ENCODE peak calls at places on chromosome 3, in ten cellular contexts. J is NCI-H1436; U is IMR-90; S is T-helper 22 cell; V is NCI-H2107; K is activated CD8-positive, alpha-beta memory T cell treated with anti-CD3 and anti-CD28 coated beads for 24 hours; E is substantia nigra; N is retina; D is CD8-positive, alpha-beta T cell; P is LoVo. L is an unnamed sample.

GRCh38 chr3:126516152-126516935 is 1.2 kb downstream of the UROC1 start:
- DNase-seq in J (no peak), U (no peak), S (no peak), V (no peak), K (no peak), E (no peak), N (no peak), D (no peak), P (no peak), L (no peak)

GRCh38 chr3:29406433-29406832 is 125.6 kb downstream of the RBMS3 start:
- DNase-seq in J (no peak), U (no peak), S (no peak), V (no peak), K (no peak), E (no peak), N (peak), D (no peak), P (no peak), L (no peak)

GRCh38 chr3:121736112-121736511 is 13.4 kb downstream of the GOLGB1 start:
- DNase-seq in J (no peak), U (peak), S (no peak), V (no peak), K (no peak), E (no peak), N (no peak), D (no peak), P (no peak), L (no peak)

GRCh38 chr3:99789322-99789721 is 28.3 kb upstream of the CMSS1 start:
- DNase-seq in J (no peak), U (peak), S (no peak), V (no peak), K (no peak), E (no peak), N (peak), D (no peak), P (peak), L (no peak)

GRCh38 chr3:71708478-71709098 is 16.6 kb downstream of the EIF4E3 start:
- DNase-seq in J (no peak), U (no peak), S (no peak), V (no peak), K (no peak), E (no peak), N (no peak), D (no peak), P (no peak), L (no peak)

GRCh38 chr3:168654700-168655099 is 559.0 kb upstream of the GOLIM4 start:
- DNase-seq in J (no peak), U (no peak), S (no peak), V (no peak), K (no peak), E (no peak), N (no peak), D (no peak), P (no peak), L (no peak)

GRCh38 chr3:27990837-27991236 is 250.6 kb upstream of the CMC1 start:
- DNase-seq in J (no peak), U (no peak), S (no peak), V (no peak), K (no peak), E (no peak), N (no peak), D (no peak), P (no peak), L (no peak)

GRCh38 chr3:119222400-119222799 is 18.3 kb downstream of the B4GALT4 start:
- DNase-seq in J (no peak), U (no peak), S (no peak), V (no peak), K (no peak), E (no peak), N (no peak), D (no peak), P (no peak), L (no peak)

GRCh38 chr3:98003306-98003969 is 31.2 kb upstream of the RIOX2 start:
- DNase-seq in J (no peak), U (no peak), S (no peak), V (no peak), K (no peak), E (no peak), N (no peak), D (no peak), P (no peak), L (no peak)

GRCh38 chr3:39261726-39262125 is 18.1 kb downstream of the CX3CR1 start:
- DNase-seq in J (no peak), U (no peak), S (no peak), V (no peak), K (no peak), E (no peak), N (no peak), D (no peak), P (no peak), L (no peak)

GRCh38 chr3:31170932-31171670 is 276.6 kb upstream of the GADL1 start:
- DNase-seq in J (no peak), U (peak), S (no peak), V (no peak), K (no peak), E (no peak), N (no peak), D (no peak), P (peak), L (no peak)

L was measured in esophagus squamous epithelium.